ENCODE peak calls at places on chromosome 3, in eight cellular contexts. W, E, C, N, K, D, I and X are unnamed samples.

GRCh38 chr3:128496602-128497304 is 3.8 kb upstream of the GATA2 start:
- DNase-seq in W (no peak), E (peak), C (no peak), N (no peak), K (no peak), D (no peak), I (no peak), X (no peak)

GRCh38 chr3:58351920-58352319 is 19.2 kb downstream of the PXK start:
- DNase-seq in W (no peak), E (no peak), C (no peak), N (no peak), K (no peak), D (no peak), I (no peak), X (no peak)

GRCh38 chr3:165983284-165983683 is 146.1 kb upstream of the BCHE start:
- DNase-seq in W (no peak), E (peak), C (no peak), N (no peak), K (no peak), D (no peak), I (no peak), X (no peak)

GRCh38 chr3:89107461-89108035 is at the start of gene EPHA3:
- DNase-seq in W (peak), E (peak), C (no peak), N (no peak), K (peak), D (peak), I (no peak), X (peak)

GRCh38 chr3:71989165-71989564 is 204.2 kb upstream of the PROK2 start:
- DNase-seq in W (no peak), E (no peak), C (no peak), N (no peak), K (no peak), D (no peak), I (no peak), X (no peak)

GRCh38 chr3:109155828-109156227 is 19.3 kb downstream of the C3orf85 start:
- DNase-seq in W (no peak), E (no peak), C (no peak), N (no peak), K (no peak), D (no peak), I (no peak), X (no peak)

GRCh38 chr3:42936157-42936981 is 30.4 kb downstream of the ZNF662 start:
- DNase-seq in W (no peak), E (no peak), C (no peak), N (no peak), K (peak), D (no peak), I (peak), X (no peak)

GRCh38 chr3:124275421-124275820 is 283.5 kb upstream of the ROPN1 start:
- DNase-seq in W (no peak), E (no peak), C (no peak), N (no peak), K (no peak), D (no peak), I (no peak), X (no peak)

GRCh38 chr3:30455840-30456239 is 150.6 kb upstream of the TGFBR2 start:
- DNase-seq in W (no peak), E (no peak), C (no peak), N (no peak), K (no peak), D (no peak), I (peak), X (no peak)

GRCh38 chr3:20039082-20039764 is 1.0 kb upstream of the KAT2B start:
- DNase-seq in W (no peak), E (no peak), C (no peak), N (no peak), K (no peak), D (no peak), I (no peak), X (no peak)

GRCh38 chr3:79167651-79168416 is 600.0 kb downstream of the ROBO1 start:
- DNase-seq in W (peak), E (no peak), C (no peak), N (no peak), K (no peak), D (no peak), I (no peak), X (no peak)

GRCh38 chr3:37814547-37814946 is 47.1 kb upstream of the CTDSPL start:
- DNase-seq in W (no peak), E (peak), C (no peak), N (no peak), K (no peak), D (no peak), I (no peak), X (no peak)

GRCh38 chr3:134388292-134388691 is 14.0 kb upstream of the AMOTL2 start:
- DNase-seq in W (no peak), E (no peak), C (no peak), N (no peak), K (no peak), D (no peak), I (no peak), X (no peak)